ENCODE peak calls at places on chromosomes 12 and 14, in four cellular contexts. One of them, this sample, is unnamed.
A peak's percentile ranks its signal among the peaks of the same experiment; 100 is the strongest.

GRCh38 chr12:25283006-25283405 is 32.3 kb upstream of the KRAS start:
- DNase-seq in NCI-H1417: no peak
- DNase-seq in H9: no peak
- DNase-seq in activated gamma-delta T cell: no peak
- DNase-seq in this sample: no peak

GRCh38 chr12:79614730-79615129 is 76.0 kb downstream of the PAWR start:
- DNase-seq in NCI-H1417: peak; percentile 17
- DNase-seq in H9: no peak
- DNase-seq in activated gamma-delta T cell: no peak
- DNase-seq in this sample: no peak

GRCh38 chr14:31926123-31926522 is 151.0 kb upstream of the ARHGAP5 start:
- DNase-seq in NCI-H1417: peak; percentile 50
- DNase-seq in H9: no peak
- DNase-seq in activated gamma-delta T cell: no peak
- DNase-seq in this sample: no peak

GRCh38 chr14:102848830-102849521 is 71.7 kb downstream of the TRAF3 start:
- DNase-seq in NCI-H1417: peak; percentile 67
- DNase-seq in H9: no peak
- DNase-seq in activated gamma-delta T cell: no peak
- DNase-seq in this sample: no peak

GRCh38 chr14:68910540-68910939 is 68.6 kb downstream of the ACTN1 start:
- DNase-seq in NCI-H1417: no peak
- DNase-seq in H9: no peak
- DNase-seq in activated gamma-delta T cell: no peak
- DNase-seq in this sample: no peak

GRCh38 chr12:9634177-9634803 is 26.6 kb upstream of the KLRB1 start:
- DNase-seq in NCI-H1417: peak; percentile 71
- DNase-seq in H9: no peak
- DNase-seq in activated gamma-delta T cell: no peak
- DNase-seq in this sample: no peak

GRCh38 chr14:94681300-94682060 is 69.3 kb downstream of the SERPINA3 start:
- DNase-seq in NCI-H1417: no peak
- DNase-seq in H9: peak; percentile 79
- DNase-seq in activated gamma-delta T cell: no peak
- DNase-seq in this sample: no peak

GRCh38 chr12:99870085-99870484 is 114.7 kb downstream of the ANKS1B start:
- DNase-seq in NCI-H1417: no peak
- DNase-seq in H9: no peak
- DNase-seq in activated gamma-delta T cell: no peak
- DNase-seq in this sample: no peak

GRCh38 chr12:51621155-51621922 is 30.3 kb downstream of the SCN8A start:
- DNase-seq in NCI-H1417: no peak
- DNase-seq in H9: no peak
- DNase-seq in activated gamma-delta T cell: no peak
- DNase-seq in this sample: no peak

GRCh38 chr14:50062438-50063039 is 53.8 kb downstream of the VCPKMT start:
- DNase-seq in NCI-H1417: peak; percentile 20
- DNase-seq in H9: no peak
- DNase-seq in activated gamma-delta T cell: no peak
- DNase-seq in this sample: no peak

GRCh38 chr14:33363687-33364086 is 425.0 kb downstream of the NPAS3 start:
- DNase-seq in NCI-H1417: no peak
- DNase-seq in H9: no peak
- DNase-seq in activated gamma-delta T cell: no peak
- DNase-seq in this sample: no peak

GRCh38 chr12:103272949-103273348 is 222.8 kb downstream of the C12orf42 start:
- DNase-seq in NCI-H1417: no peak
- DNase-seq in H9: no peak
- DNase-seq in activated gamma-delta T cell: no peak
- DNase-seq in this sample: no peak

GRCh38 chr12:14893471-14894250 is 8.0 kb upstream of the MGP start:
- DNase-seq in NCI-H1417: no peak
- DNase-seq in H9: no peak
- DNase-seq in activated gamma-delta T cell: no peak
- DNase-seq in this sample: no peak

GRCh38 chr14:59870277-59871165 is at the start of gene RTN1:
- DNase-seq in NCI-H1417: no peak
- DNase-seq in H9: peak; percentile 76
- DNase-seq in activated gamma-delta T cell: no peak
- DNase-seq in this sample: no peak

GRCh38 chr12:131511391-131511802 is 199.5 kb upstream of the SFSWAP start:
- DNase-seq in NCI-H1417: no peak
- DNase-seq in H9: peak; percentile 58
- DNase-seq in activated gamma-delta T cell: no peak
- DNase-seq in this sample: no peak

GRCh38 chr12:19482551-19483109 is 43.3 kb downstream of the AEBP2 start:
- DNase-seq in NCI-H1417: no peak
- DNase-seq in H9: peak; percentile 79
- DNase-seq in activated gamma-delta T cell: no peak
- DNase-seq in this sample: no peak

GRCh38 chr14:106062502-106063272 is 536.3 kb downstream of the TMEM121 start:
- DNase-seq in NCI-H1417: no peak
- DNase-seq in H9: no peak
- DNase-seq in activated gamma-delta T cell: no peak
- DNase-seq in this sample: no peak

GRCh38 chr12:13173537-13173936 is 23.0 kb upstream of the EMP1 start:
- DNase-seq in NCI-H1417: no peak
- DNase-seq in H9: no peak
- DNase-seq in activated gamma-delta T cell: no peak
- DNase-seq in this sample: no peak

GRCh38 chr14:70097576-70098256 is 91.0 kb downstream of the SLC8A3 start:
- DNase-seq in NCI-H1417: peak; percentile 93
- DNase-seq in H9: no peak
- DNase-seq in activated gamma-delta T cell: no peak
- DNase-seq in this sample: no peak

GRCh38 chr12:25644964-25645363 is 91.9 kb upstream of the LMNTD1 start:
- DNase-seq in NCI-H1417: no peak
- DNase-seq in H9: no peak
- DNase-seq in activated gamma-delta T cell: no peak
- DNase-seq in this sample: no peak

GRCh38 chr14:88868558-88869159 is 44.2 kb downstream of the TTC8 start:
- DNase-seq in NCI-H1417: peak; percentile 87
- DNase-seq in H9: no peak
- DNase-seq in activated gamma-delta T cell: no peak
- DNase-seq in this sample: no peak

GRCh38 chr12:8687846-8688601 is 9.8 kb upstream of the RIMKLB start:
- DNase-seq in NCI-H1417: peak; percentile 83
- DNase-seq in H9: peak; percentile 67
- DNase-seq in activated gamma-delta T cell: no peak
- DNase-seq in this sample: no peak

GRCh38 chr12:121476477-121476876 is 76.6 kb downstream of the RNF34 start:
- DNase-seq in NCI-H1417: no peak
- DNase-seq in H9: peak; percentile 55
- DNase-seq in activated gamma-delta T cell: no peak
- DNase-seq in this sample: no peak

GRCh38 chr14:95025218-95025617 is 132.1 kb downstream of the DICER1 start:
- DNase-seq in NCI-H1417: no peak
- DNase-seq in H9: no peak
- DNase-seq in activated gamma-delta T cell: no peak
- DNase-seq in this sample: no peak

GRCh38 chr12:5220835-5221234 is 177.2 kb downstream of the KCNA5 start:
- DNase-seq in NCI-H1417: no peak
- DNase-seq in H9: no peak
- DNase-seq in activated gamma-delta T cell: no peak
- DNase-seq in this sample: no peak

GRCh38 chr12:119235352-119235751 is 56.6 kb downstream of the HSPB8 start:
- DNase-seq in NCI-H1417: no peak
- DNase-seq in H9: peak; percentile 69
- DNase-seq in activated gamma-delta T cell: no peak
- DNase-seq in this sample: no peak

GRCh38 chr14:81303258-81303935 is 82.6 kb upstream of the GTF2A1 start:
- DNase-seq in NCI-H1417: peak; percentile 91
- DNase-seq in H9: no peak
- DNase-seq in activated gamma-delta T cell: no peak
- DNase-seq in this sample: no peak

GRCh38 chr14:54782803-54783659 is 119.6 kb downstream of the GCH1 start:
- DNase-seq in NCI-H1417: peak; percentile 36
- DNase-seq in H9: peak; percentile 64
- DNase-seq in activated gamma-delta T cell: no peak
- DNase-seq in this sample: no peak

GRCh38 chr12:88703790-88704189 is 123.5 kb upstream of the KITLG start:
- DNase-seq in NCI-H1417: no peak
- DNase-seq in H9: no peak
- DNase-seq in activated gamma-delta T cell: no peak
- DNase-seq in this sample: no peak

GRCh38 chr12:110079477-110080400 is 31.4 kb upstream of the C12orf76 start:
- DNase-seq in NCI-H1417: no peak
- DNase-seq in H9: no peak
- DNase-seq in activated gamma-delta T cell: peak; percentile 11
- DNase-seq in this sample: no peak

GRCh38 chr12:124273630-124274029 is 21.3 kb upstream of the RFLNA start:
- DNase-seq in NCI-H1417: peak; percentile 73
- DNase-seq in H9: peak; percentile 89
- DNase-seq in activated gamma-delta T cell: no peak
- DNase-seq in this sample: no peak